ENCODE peak calls at places on chromosomes 3 and 15, in six cellular contexts. One of them, this sample, is unnamed.

GRCh38 chr15:93943607-93944006 is 287.8 kb upstream of the MCTP2 start:
- DNase-seq in NCI-H2171: no peak
- DNase-seq in foreskin fibroblast: peak; percentile 0
- DNase-seq in NCI-H345: no peak
- DNase-seq in AML-193: no peak
- DNase-seq in germinal center: no peak
- DNase-seq in this sample: no peak

GRCh38 chr3:10669490-10670048 is 146.5 kb upstream of the SLC6A11 start:
- DNase-seq in AML-193: no peak
- DNase-seq in germinal center: no peak
- DNase-seq in foreskin fibroblast: no peak
- DNase-seq in NCI-H345: no peak
- DNase-seq in NCI-H2171: no peak
- DNase-seq in this sample: no peak

GRCh38 chr3:180704532-180704931 is 25.2 kb upstream of the CCDC39 start:
- DNase-seq in AML-193: no peak
- DNase-seq in foreskin fibroblast: no peak
- DNase-seq in germinal center: no peak
- DNase-seq in NCI-H345: no peak
- DNase-seq in NCI-H2171: no peak
- DNase-seq in this sample: no peak

GRCh38 chr15:41429003-41429890 is 12.4 kb downstream of the RTF1 start:
- DNase-seq in NCI-H2171: no peak
- DNase-seq in NCI-H345: no peak
- DNase-seq in AML-193: no peak
- DNase-seq in germinal center: no peak
- DNase-seq in foreskin fibroblast: no peak
- DNase-seq in this sample: no peak

GRCh38 chr3:127542441-127542952 is 48.0 kb downstream of the TPRA1 start:
- DNase-seq in foreskin fibroblast: no peak
- DNase-seq in germinal center: no peak
- DNase-seq in NCI-H2171: peak; percentile 32
- DNase-seq in AML-193: no peak
- DNase-seq in NCI-H345: peak; percentile 75
- DNase-seq in this sample: peak; percentile 47

GRCh38 chr3:7754653-7755052 is 747.0 kb upstream of the LMCD1 start:
- DNase-seq in foreskin fibroblast: no peak
- DNase-seq in AML-193: no peak
- DNase-seq in NCI-H345: no peak
- DNase-seq in NCI-H2171: no peak
- DNase-seq in germinal center: no peak
- DNase-seq in this sample: no peak

GRCh38 chr3:123877965-123878364 is 6.2 kb downstream of the MYLK start:
- DNase-seq in NCI-H345: no peak
- DNase-seq in NCI-H2171: no peak
- DNase-seq in AML-193: no peak
- DNase-seq in foreskin fibroblast: no peak
- DNase-seq in germinal center: no peak
- DNase-seq in this sample: no peak

GRCh38 chr15:77659350-77660321 is 26.9 kb upstream of the LINGO1 start:
- DNase-seq in NCI-H2171: peak; percentile 48
- DNase-seq in germinal center: peak; percentile 76
- DNase-seq in AML-193: peak; percentile 42
- DNase-seq in foreskin fibroblast: peak; percentile 46
- DNase-seq in NCI-H345: peak; percentile 39
- DNase-seq in this sample: peak; percentile 3

GRCh38 chr3:46664188-46664970 is 29.1 kb downstream of the ALS2CL start:
- DNase-seq in AML-193: no peak
- DNase-seq in foreskin fibroblast: no peak
- DNase-seq in NCI-H345: no peak
- DNase-seq in germinal center: no peak
- DNase-seq in NCI-H2171: no peak
- DNase-seq in this sample: no peak

GRCh38 chr3:108180214-108180613 is 42.0 kb downstream of the IFT57 start:
- DNase-seq in NCI-H2171: peak; percentile 21
- DNase-seq in foreskin fibroblast: peak; percentile 75
- DNase-seq in AML-193: no peak
- DNase-seq in NCI-H345: no peak
- DNase-seq in germinal center: no peak
- DNase-seq in this sample: peak; percentile 60

GRCh38 chr15:72375501-72375845 is 341 bp downstream of the HEXA start:
- DNase-seq in NCI-H2171: no peak
- DNase-seq in AML-193: peak; percentile 42
- DNase-seq in foreskin fibroblast: no peak
- DNase-seq in NCI-H345: no peak
- DNase-seq in germinal center: peak; percentile 27
- DNase-seq in this sample: no peak

GRCh38 chr15:54082836-54083492 is 104.7 kb downstream of the UNC13C start:
- DNase-seq in NCI-H2171: no peak
- DNase-seq in foreskin fibroblast: no peak
- DNase-seq in germinal center: peak; percentile 17
- DNase-seq in AML-193: no peak
- DNase-seq in NCI-H345: peak; percentile 2
- DNase-seq in this sample: peak; percentile 1

GRCh38 chr3:117486709-117487394 is 777.3 kb downstream of the TUSC7 start:
- DNase-seq in NCI-H345: no peak
- DNase-seq in NCI-H2171: no peak
- DNase-seq in germinal center: no peak
- DNase-seq in AML-193: no peak
- DNase-seq in foreskin fibroblast: no peak
- DNase-seq in this sample: peak; percentile 26

GRCh38 chr3:2862366-2862765 is 247.8 kb downstream of the IL5RA start:
- DNase-seq in NCI-H2171: no peak
- DNase-seq in germinal center: no peak
- DNase-seq in AML-193: no peak
- DNase-seq in foreskin fibroblast: no peak
- DNase-seq in NCI-H345: no peak
- DNase-seq in this sample: no peak

GRCh38 chr3:108334698-108335097 is 38.4 kb downstream of the HHLA2 start:
- DNase-seq in NCI-H345: no peak
- DNase-seq in foreskin fibroblast: peak; percentile 27
- DNase-seq in germinal center: no peak
- DNase-seq in NCI-H2171: no peak
- DNase-seq in AML-193: no peak
- DNase-seq in this sample: no peak

GRCh38 chr3:134381836-134382442 is 7.7 kb upstream of the AMOTL2 start:
- DNase-seq in AML-193: no peak
- DNase-seq in foreskin fibroblast: no peak
- DNase-seq in germinal center: no peak
- DNase-seq in NCI-H345: no peak
- DNase-seq in NCI-H2171: no peak
- DNase-seq in this sample: no peak

GRCh38 chr15:90232941-90233700 is 620 bp downstream of the CIB1 start:
- DNase-seq in foreskin fibroblast: peak; percentile 79
- DNase-seq in AML-193: peak; percentile 48
- DNase-seq in NCI-H345: peak; percentile 24
- DNase-seq in NCI-H2171: no peak
- DNase-seq in germinal center: peak; percentile 46
- DNase-seq in this sample: no peak

GRCh38 chr3:50405249-50405648 is 45.9 kb upstream of the TMEM115 start:
- DNase-seq in AML-193: no peak
- DNase-seq in NCI-H2171: no peak
- DNase-seq in germinal center: no peak
- DNase-seq in NCI-H345: no peak
- DNase-seq in foreskin fibroblast: peak; percentile 26
- DNase-seq in this sample: no peak

GRCh38 chr3:106059953-106060517 is 191.2 kb upstream of the CBLB start:
- DNase-seq in foreskin fibroblast: no peak
- DNase-seq in AML-193: no peak
- DNase-seq in germinal center: no peak
- DNase-seq in NCI-H345: no peak
- DNase-seq in NCI-H2171: no peak
- DNase-seq in this sample: no peak

GRCh38 chr3:59980576-59980975 is 930.8 kb upstream of the CFAP20DC start:
- DNase-seq in NCI-H2171: no peak
- DNase-seq in NCI-H345: no peak
- DNase-seq in AML-193: no peak
- DNase-seq in germinal center: no peak
- DNase-seq in foreskin fibroblast: no peak
- DNase-seq in this sample: no peak

GRCh38 chr15:70748281-70748747 is 15.0 kb downstream of the UACA start:
- DNase-seq in NCI-H2171: peak; percentile 46
- DNase-seq in NCI-H345: no peak
- DNase-seq in AML-193: peak; percentile 8
- DNase-seq in foreskin fibroblast: peak; percentile 68
- DNase-seq in germinal center: no peak
- DNase-seq in this sample: no peak

GRCh38 chr3:101827211-101828174 is 21.8 kb upstream of the NFKBIZ start:
- DNase-seq in NCI-H2171: no peak
- DNase-seq in NCI-H345: no peak
- DNase-seq in AML-193: peak; percentile 75
- DNase-seq in germinal center: peak; percentile 69
- DNase-seq in foreskin fibroblast: peak; percentile 80
- DNase-seq in this sample: no peak

GRCh38 chr3:36843065-36844051 is 79.0 kb upstream of the DCLK3 start:
- DNase-seq in AML-193: no peak
- DNase-seq in foreskin fibroblast: peak; percentile 41
- DNase-seq in NCI-H2171: no peak
- DNase-seq in NCI-H345: no peak
- DNase-seq in germinal center: peak; percentile 25
- DNase-seq in this sample: no peak

GRCh38 chr3:30102372-30102771 is 504.0 kb upstream of the TGFBR2 start:
- DNase-seq in foreskin fibroblast: no peak
- DNase-seq in NCI-H345: no peak
- DNase-seq in AML-193: no peak
- DNase-seq in NCI-H2171: no peak
- DNase-seq in germinal center: no peak
- DNase-seq in this sample: no peak

GRCh38 chr3:1439395-1439794 is 346.6 kb downstream of the CNTN6 start:
- DNase-seq in AML-193: peak; percentile 41
- DNase-seq in NCI-H2171: no peak
- DNase-seq in NCI-H345: no peak
- DNase-seq in foreskin fibroblast: no peak
- DNase-seq in germinal center: peak; percentile 2
- DNase-seq in this sample: no peak

GRCh38 chr15:72227192-72227586 is 3.8 kb downstream of the PKM start:
- DNase-seq in foreskin fibroblast: peak; percentile 77
- DNase-seq in NCI-H2171: no peak
- DNase-seq in germinal center: no peak
- DNase-seq in AML-193: no peak
- DNase-seq in NCI-H345: no peak
- DNase-seq in this sample: no peak

GRCh38 chr15:74384566-74385441 is 17.4 kb upstream of the CYP11A1 start:
- DNase-seq in NCI-H2171: no peak
- DNase-seq in AML-193: no peak
- DNase-seq in NCI-H345: no peak
- DNase-seq in germinal center: peak; percentile 86
- DNase-seq in foreskin fibroblast: no peak
- DNase-seq in this sample: no peak

GRCh38 chr3:150091626-150092025 is 120.9 kb upstream of the PFN2 start:
- DNase-seq in germinal center: no peak
- DNase-seq in NCI-H2171: no peak
- DNase-seq in AML-193: no peak
- DNase-seq in foreskin fibroblast: no peak
- DNase-seq in NCI-H345: no peak
- DNase-seq in this sample: no peak